ENCODE peak calls at places on chromosomes 6 and 20, in four cellular contexts. O, F, M and A are unnamed samples.

GRCh38 chr20:63104312-63105181 is 97.8 kb upstream of the BHLHE23 start:
- DNase-seq in O (no peak), F (no peak), M (no peak), A (no peak)

GRCh38 chr6:74248966-74249365 is 553.0 kb downstream of the CD109 start:
- DNase-seq in O (no peak), F (no peak), M (no peak), A (no peak)

GRCh38 chr6:135996668-135997067 is 145.2 kb downstream of the PDE7B start:
- DNase-seq in O (no peak), F (no peak), M (no peak), A (no peak)

GRCh38 chr6:31037692-31038091 is 27.4 kb downstream of the MUC22 start:
- DNase-seq in O (no peak), F (no peak), M (no peak), A (no peak)

GRCh38 chr6:30601436-30601814 is 15.6 kb downstream of the PPP1R10 start:
- DNase-seq in O (no peak), F (no peak), M (no peak), A (no peak)

GRCh38 chr20:23235173-23236027 is 115.2 kb upstream of the NXT1 start:
- DNase-seq in O (no peak), F (no peak), M (peak), A (no peak)

GRCh38 chr20:44247131-44247571 is at the start of gene GDAP1L1:
- DNase-seq in O (no peak), F (no peak), M (no peak), A (no peak)

GRCh38 chr6:3884007-3884745 is 35.0 kb downstream of the FAM50B start:
- DNase-seq in O (no peak), F (no peak), M (no peak), A (no peak)

GRCh38 chr6:130681028-130681427 is 146.2 kb upstream of the SMLR1 start:
- DNase-seq in O (no peak), F (no peak), M (no peak), A (no peak)

GRCh38 chr6:17431581-17431980 is 38.2 kb downstream of the CAP2 start:
- DNase-seq in O (no peak), F (no peak), M (no peak), A (no peak)

GRCh38 chr6:43723737-43724295 is 36.2 kb upstream of the MRPS18A start:
- DNase-seq in O (peak), F (peak), M (peak), A (peak)